ENCODE peak calls at places on chromosomes 16 and 17, in seven cellular contexts. E, L, C, G, S, W and Q are unnamed samples.

GRCh38 chr17:4625181-4625601 is 16.3 kb downstream of the ALOX15 start:
- ATAC-seq in E (no peak), L (no peak), C (no peak), G (peak; percentile 83), S (no peak), W (no peak), Q (no peak)

GRCh38 chr16:66503030-66503429 is 46.9 kb downstream of the TK2 start:
- ATAC-seq in E (no peak), L (no peak), C (no peak), G (peak; percentile 60), S (no peak), W (no peak), Q (no peak)

GRCh38 chr17:74514632-74515035 is 16.6 kb downstream of the CD300LB start:
- ATAC-seq in E (no peak), L (peak; percentile 56), C (no peak), G (no peak), S (peak; percentile 41), W (peak; percentile 40), Q (no peak)

GRCh38 chr16:11819798-11820197 is 22.7 kb upstream of the ZC3H7A start:
- ATAC-seq in E (no peak), L (peak; percentile 37), C (peak; percentile 23), G (peak; percentile 30), S (no peak), W (no peak), Q (no peak)

GRCh38 chr17:35187481-35187880 is 6.7 kb downstream of the SLC35G3 start:
- ATAC-seq in E (no peak), L (no peak), C (no peak), G (no peak), S (no peak), W (no peak), Q (no peak)

GRCh38 chr16:11989238-11990160 is 13.0 kb downstream of the SNX29 start:
- ATAC-seq in E (no peak), L (no peak), C (no peak), G (no peak), S (no peak), W (no peak), Q (no peak)

GRCh38 chr16:68235882-68236803 is at the start of gene ESRP2:
- ATAC-seq in E (no peak), L (peak; percentile 36), C (peak; percentile 62), G (peak; percentile 46), S (peak; percentile 2), W (peak; percentile 4), Q (peak; percentile 38)

GRCh38 chr16:73019456-73020362 is 28.2 kb downstream of the ZFHX3 start:
- ATAC-seq in E (no peak), L (no peak), C (no peak), G (no peak), S (no peak), W (no peak), Q (no peak)

GRCh38 chr17:39069114-39069756 is 82.2 kb downstream of the PLXDC1 start:
- ATAC-seq in E (peak; percentile 50), L (peak; percentile 71), C (peak; percentile 67), G (peak; percentile 78), S (peak; percentile 88), W (peak; percentile 79), Q (peak; percentile 61)

GRCh38 chr17:34167359-34167758 is 87.7 kb upstream of the CCL2 start:
- ATAC-seq in E (no peak), L (no peak), C (no peak), G (peak; percentile 85), S (no peak), W (no peak), Q (no peak)

GRCh38 chr16:83744521-83744981 is 63.2 kb upstream of the HSBP1 start:
- ATAC-seq in E (peak; percentile 81), L (peak; percentile 94), C (peak; percentile 64), G (peak; percentile 89), S (no peak), W (no peak), Q (peak; percentile 97)

GRCh38 chr16:20937736-20938135 is 37.2 kb downstream of the LYRM1 start:
- ATAC-seq in E (no peak), L (no peak), C (peak; percentile 94), G (no peak), S (no peak), W (no peak), Q (no peak)

GRCh38 chr16:28192811-28193529 is 18.8 kb downstream of the XPO6 start:
- ATAC-seq in E (no peak), L (peak; percentile 82), C (peak; percentile 82), G (peak; percentile 40), S (peak; percentile 88), W (peak; percentile 90), Q (peak; percentile 89)

GRCh38 chr16:49183911-49184310 is 97.7 kb downstream of the CBLN1 start:
- ATAC-seq in E (no peak), L (no peak), C (peak; percentile 76), G (no peak), S (no peak), W (no peak), Q (no peak)

GRCh38 chr16:49486350-49486749 is 112.7 kb downstream of the C16orf78 start:
- ATAC-seq in E (no peak), L (no peak), C (no peak), G (no peak), S (no peak), W (no peak), Q (no peak)

GRCh38 chr16:2938206-2938605 is 25.9 kb upstream of the KREMEN2 start:
- ATAC-seq in E (no peak), L (no peak), C (no peak), G (no peak), S (no peak), W (no peak), Q (no peak)

GRCh38 chr16:12016166-12016947 is 39.8 kb downstream of the SNX29 start:
- ATAC-seq in E (no peak), L (no peak), C (no peak), G (no peak), S (no peak), W (no peak), Q (no peak)

GRCh38 chr16:4680673-4681470 is 12.5 kb upstream of the NUDT16L1 start:
- ATAC-seq in E (no peak), L (no peak), C (peak; percentile 6), G (peak; percentile 29), S (no peak), W (no peak), Q (no peak)

GRCh38 chr16:28009586-28010373 is 53.7 kb downstream of the GSG1L start:
- ATAC-seq in E (no peak), L (no peak), C (no peak), G (no peak), S (no peak), W (no peak), Q (no peak)

GRCh38 chr17:17947966-17948365 is 24.2 kb downstream of the TOM1L2 start:
- ATAC-seq in E (no peak), L (no peak), C (peak; percentile 40), G (peak; percentile 58), S (no peak), W (no peak), Q (no peak)

GRCh38 chr16:81729451-81729850 is 49.6 kb upstream of the PLCG2 start:
- ATAC-seq in E (no peak), L (no peak), C (no peak), G (no peak), S (no peak), W (no peak), Q (no peak)

GRCh38 chr16:13936596-13937081 is 16.7 kb downstream of the ERCC4 start:
- ATAC-seq in E (peak; percentile 70), L (no peak), C (no peak), G (peak; percentile 92), S (no peak), W (no peak), Q (no peak)

GRCh38 chr16:19856120-19856519 is 28.5 kb downstream of the GPRC5B start:
- ATAC-seq in E (no peak), L (no peak), C (no peak), G (no peak), S (no peak), W (no peak), Q (no peak)

GRCh38 chr16:57749101-57749692 is 13.6 kb downstream of the KATNB1 start:
- ATAC-seq in E (no peak), L (no peak), C (no peak), G (no peak), S (no peak), W (no peak), Q (no peak)

GRCh38 chr16:89502319-89502843 is 5.8 kb upstream of the SPG7 start:
- ATAC-seq in E (no peak), L (no peak), C (peak; percentile 67), G (peak; percentile 78), S (no peak), W (no peak), Q (no peak)

GRCh38 chr17:36535669-36536081 is 888 bp downstream of the PIGW start:
- ATAC-seq in E (peak; percentile 26), L (no peak), C (peak; percentile 23), G (peak; percentile 23), S (peak; percentile 28), W (no peak), Q (no peak)

GRCh38 chr17:31560836-31561235 is 169.4 kb downstream of the RAB11FIP4 start:
- ATAC-seq in E (no peak), L (no peak), C (no peak), G (no peak), S (no peak), W (no peak), Q (no peak)

GRCh38 chr17:5413682-5414081 is 5.8 kb downstream of the NUP88 start:
- ATAC-seq in E (peak; percentile 77), L (no peak), C (peak; percentile 86), G (peak; percentile 68), S (no peak), W (no peak), Q (no peak)

GRCh38 chr17:48213797-48214196 is 106.2 kb downstream of the SNX11 start:
- ATAC-seq in E (no peak), L (no peak), C (no peak), G (no peak), S (no peak), W (no peak), Q (no peak)

GRCh38 chr17:55391244-55391757 is 30.3 kb downstream of the MMD start:
- ATAC-seq in E (no peak), L (no peak), C (no peak), G (no peak), S (no peak), W (no peak), Q (no peak)

GRCh38 chr16:25135239-25135878 is 23.8 kb downstream of the LCMT1 start:
- ATAC-seq in E (no peak), L (no peak), C (peak; percentile 96), G (no peak), S (no peak), W (no peak), Q (no peak)

GRCh38 chr17:38742431-38743308 is 5.5 kb downstream of the PCGF2 start:
- ATAC-seq in E (peak; percentile 81), L (no peak), C (peak; percentile 79), G (peak; percentile 55), S (peak; percentile 68), W (peak; percentile 40), Q (no peak)

GRCh38 chr17:12765544-12765943 is 23.8 kb upstream of the ARHGAP44 start:
- ATAC-seq in E (peak; percentile 48), L (no peak), C (peak; percentile 49), G (peak; percentile 69), S (no peak), W (no peak), Q (no peak)

GRCh38 chr17:59366773-59367656 is 35.6 kb downstream of the YPEL2 start:
- ATAC-seq in E (peak; percentile 78), L (no peak), C (peak; percentile 87), G (peak; percentile 80), S (no peak), W (no peak), Q (no peak)

GRCh38 chr16:78128920-78129319 is 29.5 kb downstream of the WWOX start:
- ATAC-seq in E (no peak), L (no peak), C (no peak), G (peak; percentile 37), S (no peak), W (no peak), Q (no peak)

GRCh38 chr17:57135748-57136342 is 50.8 kb downstream of the AKAP1 start:
- ATAC-seq in E (no peak), L (peak; percentile 49), C (no peak), G (no peak), S (no peak), W (no peak), Q (peak; percentile 37)

GRCh38 chr16:12092347-12092882 is 115.9 kb downstream of the SNX29 start:
- ATAC-seq in E (no peak), L (no peak), C (peak; percentile 25), G (peak; percentile 36), S (no peak), W (no peak), Q (no peak)

GRCh38 chr17:15920758-15921239 is 24.1 kb upstream of the ADORA2B start:
- ATAC-seq in E (peak; percentile 63), L (no peak), C (no peak), G (no peak), S (no peak), W (no peak), Q (no peak)